ENCODE peak calls at places on chromosomes 6 and 20, in eight cellular contexts. X is Caco-2; A is erythroblast; F is activated CD4-positive, alpha-beta T cell treated with anti-CD3 and anti-CD28 coated beads, Interleukin-2, amount 10 ng/mL, durations not matched to agents 24 days and 14 days; D is NCI-H2227 treated with DMSO at 0.1 percent for 48 hours; L is posterior cingulate gyrus; Q is psoas muscle; Z is CD8-positive, alpha-beta T cell. J is an unnamed sample.

GRCh38 chr6:110456694-110457093 is 19.7 kb downstream of the SLC22A16 start:
- DNase-seq in A (no peak), Z (no peak), Q (no peak), X (no peak), F (no peak), L (no peak), D (no peak), J (no peak)

GRCh38 chr6:132067286-132067685 is 116.1 kb upstream of the CCN2 start:
- DNase-seq in D (no peak), F (no peak), Z (no peak), Q (no peak), X (no peak), A (no peak), L (no peak), J (no peak)

GRCh38 chr6:34235605-34236422 is 859 bp upstream of the HMGA1 start:
- DNase-seq in X (peak; percentile 26), F (peak; percentile 86), Z (peak; percentile 81), L (no peak), A (peak; percentile 87), Q (peak; percentile 70), D (no peak), J (peak; percentile 86)

GRCh38 chr6:98823845-98824162 is 10.6 kb upstream of the POU3F2 start:
- DNase-seq in A (no peak), F (peak; percentile 61), Z (no peak), X (no peak), L (no peak), Q (no peak), D (no peak), J (no peak)

GRCh38 chr20:63457737-63458136 is 14.7 kb downstream of the KCNQ2 start:
- DNase-seq in Q (no peak), A (no peak), F (no peak), Z (no peak), X (no peak), L (peak; percentile 65), D (no peak), J (no peak)

GRCh38 chr20:48791014-48791413 is 36.8 kb downstream of the PREX1 start:
- DNase-seq in X (no peak), Z (no peak), L (no peak), D (peak; percentile 72), A (peak; percentile 23), Q (no peak), F (no peak), J (no peak)

GRCh38 chr6:158803733-158804143 is 15.4 kb downstream of the EZR start:
- DNase-seq in D (no peak), X (peak; percentile 70), Q (no peak), F (peak; percentile 86), A (peak; percentile 38), Z (peak; percentile 61), L (no peak), J (no peak)

GRCh38 chr6:133888931-133889556 is at the start of gene TCF21:
- DNase-seq in L (no peak), Z (no peak), F (no peak), A (no peak), D (no peak), X (no peak), Q (no peak), J (peak; percentile 51)

J was measured in hepatocyte.